ENCODE peak calls at places on chromosomes 2 and 18, in six cellular contexts. J, B, H, T, X and E are unnamed samples.

GRCh38 chr2:53519925-53520629 is 247.5 kb upstream of the CHAC2 start:
- DNase-seq in X (no peak), J (no peak), H (no peak), T (no peak), B (no peak), E (no peak)

GRCh38 chr2:23446916-23447315 is 61.9 kb downstream of the KLHL29 start:
- DNase-seq in T (no peak), X (no peak), J (no peak), B (no peak), H (no peak), E (no peak)

GRCh38 chr18:63421514-63421913 is 762 bp downstream of the VPS4B start:
- DNase-seq in B (no peak), X (no peak), H (no peak), T (no peak), J (no peak), E (no peak)

GRCh38 chr2:10932345-10933151 is 20.8 kb downstream of the KCNF1 start:
- DNase-seq in H (no peak), T (no peak), J (no peak), B (no peak), X (no peak), E (no peak)

GRCh38 chr2:47129191-47129711 is 25.9 kb downstream of the STPG4 start:
- DNase-seq in J (no peak), B (no peak), T (no peak), H (no peak), X (no peak), E (no peak)

GRCh38 chr18:32380559-32380958 is 90.1 kb downstream of the GAREM1 start:
- DNase-seq in B (no peak), J (no peak), T (no peak), X (no peak), H (no peak), E (no peak)

GRCh38 chr2:216108967-216109921 is at the start of gene XRCC5:
- DNase-seq in J (peak), H (peak), T (peak), B (peak), X (peak), E (peak)

GRCh38 chr2:21438949-21439348 is 315.2 kb downstream of the TDRD15 start:
- DNase-seq in J (no peak), H (peak), B (peak), T (no peak), X (no peak), E (no peak)

GRCh38 chr18:3513481-3513880 is 63.5 kb downstream of the TGIF1 start:
- DNase-seq in J (no peak), X (no peak), H (no peak), T (no peak), B (no peak), E (no peak)

GRCh38 chr2:219512524-219513216 is 1.6 kb upstream of the ASIC4 start:
- DNase-seq in T (no peak), J (no peak), H (no peak), X (no peak), B (no peak), E (no peak)